ENCODE peak calls at places on chromosome 19, in five cellular contexts. C is adrenal gland; F is CD8-positive, alpha-beta T cell; B is fibroblast of lung; D is adipocyte. R is an unnamed sample.

GRCh38 chr19:51593138-51593890 is 22.2 kb downstream of the ZNF175 start:
- DNase-seq in D (no peak), C (no peak), F (no peak), B (no peak), R (no peak)

GRCh38 chr19:38057954-38058690 is 151.1 kb downstream of the SIPA1L3 start:
- DNase-seq in D (no peak), C (no peak), F (no peak), B (no peak), R (no peak)

GRCh38 chr19:45809643-45810159 is 5.4 kb downstream of the RSPH6A start:
- DNase-seq in B (peak; percentile 81), C (no peak), F (no peak), D (peak; percentile 71), R (no peak)

GRCh38 chr19:1259206-1259872 is 9.8 kb upstream of the CIRBP start:
- DNase-seq in B (peak; percentile 60), D (peak; percentile 52), F (peak; percentile 79), C (peak; percentile 75), R (no peak)

GRCh38 chr19:8396563-8397203 is 6.5 kb downstream of the RAB11B start:
- DNase-seq in B (peak; percentile 42), D (peak; percentile 65), C (peak; percentile 50), F (peak; percentile 80), R (peak; percentile 79)

GRCh38 chr19:47419037-47419783 is at the start of gene MEIS3:
- DNase-seq in C (no peak), B (no peak), F (no peak), D (peak; percentile 52), R (no peak)

GRCh38 chr19:45016388-45017314 is 15.4 kb downstream of the RELB start:
- DNase-seq in B (peak; percentile 63), D (peak; percentile 76), C (peak; percentile 68), F (peak; percentile 86), R (peak; percentile 88)

GRCh38 chr19:51595776-51596175 is 24.7 kb downstream of the ZNF175 start:
- DNase-seq in C (no peak), B (no peak), F (no peak), D (no peak), R (no peak)

GRCh38 chr19:33388817-33389573 is 15.5 kb downstream of the CEBPG start:
- DNase-seq in B (no peak), D (no peak), C (no peak), F (no peak), R (no peak)

GRCh38 chr19:35715981-35716734 is 1.6 kb upstream of the KMT2B start:
- DNase-seq in C (no peak), D (peak; percentile 74), B (peak; percentile 45), F (no peak), R (no peak)

GRCh38 chr19:50818859-50819472 is 4.6 kb downstream of the KLK1 start:
- DNase-seq in C (no peak), D (no peak), F (no peak), B (no peak), R (no peak)

DNA sequence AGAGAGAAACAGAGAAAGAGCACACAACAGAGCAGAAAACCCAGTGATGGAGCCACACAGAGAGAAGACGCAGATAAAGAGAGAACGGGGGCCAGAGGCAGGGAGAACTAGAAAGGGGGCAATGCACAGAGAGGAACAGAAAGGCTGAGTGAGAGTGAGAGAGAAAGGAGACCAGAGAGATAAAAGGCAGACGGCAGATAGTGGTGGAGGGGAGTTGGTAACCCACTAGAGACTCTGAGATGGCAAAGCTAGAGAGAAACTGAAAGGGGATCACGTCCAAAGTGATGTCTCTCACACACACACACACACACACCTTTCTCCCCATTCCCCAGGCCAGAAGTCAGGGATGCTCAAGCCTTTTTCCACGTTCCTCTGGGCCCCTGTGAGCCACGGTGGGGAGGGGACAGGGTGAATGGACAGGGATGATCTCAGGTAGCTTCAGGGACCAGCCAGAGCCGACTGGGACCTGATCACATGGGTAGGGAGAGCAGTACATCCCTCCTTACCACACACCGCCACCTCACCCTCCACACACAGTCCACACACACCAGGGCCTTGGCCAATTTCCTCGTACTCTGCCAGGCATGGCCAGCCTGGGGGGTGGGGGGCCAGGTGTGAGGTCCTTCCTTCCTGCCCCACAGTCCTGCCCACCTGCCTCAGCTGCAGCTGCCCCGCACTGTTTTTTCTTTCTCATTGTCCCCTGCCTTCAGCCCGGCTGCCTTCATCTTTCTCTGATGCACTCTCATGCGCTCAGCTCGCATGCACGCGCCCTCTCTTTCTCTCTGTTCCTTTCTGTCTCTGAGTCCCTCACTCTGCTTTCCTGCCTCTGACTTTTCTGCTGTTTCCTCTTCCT is 22.5 kb upstream of the POU2F2 start:
- DNase-seq in D (no peak), B (no peak), F (no peak), C (no peak), R (no peak)
- H3K27me3 ChIP-seq in D (peaks cover 68% of the 10 kb centered on the region), B (peaks cover 59% of the 10 kb centered on the region), F (no peaks in the 10 kb centered on the region), C (peaks cover 3% of the 10 kb centered on the region), R (peaks cover 26% of the 10 kb centered on the region)

GRCh38 chr19:49155005-49155826 is at the start of gene HRC:
- DNase-seq in C (no peak), B (no peak), D (no peak), F (no peak), R (no peak)
- H3K4me3 ChIP-seq in C (no peak within 1 kb of the TSS), B (no peak within 1 kb of the TSS), D (no peak within 1 kb of the TSS), F (no peak within 1 kb of the TSS), R (no peak within 1 kb of the TSS)

GRCh38 chr19:53989600-53990533 is 1.6 kb upstream of the CACNG6 start:
- DNase-seq in F (no peak), B (peak; percentile 64), D (no peak), C (no peak), R (no peak)

GRCh38 chr19:53992211-53992610 is 774 bp downstream of the CACNG6 start:
- DNase-seq in F (no peak), B (no peak), D (no peak), C (no peak), R (no peak)

GRCh38 chr19:53992815-53993214 is 1.4 kb downstream of the CACNG6 start:
- DNase-seq in C (no peak), D (no peak), B (no peak), F (no peak), R (no peak)

GRCh38 chr19:53993448-53993847 is 2.0 kb downstream of the CACNG6 start:
- DNase-seq in D (no peak), C (no peak), B (no peak), F (no peak), R (no peak)

GRCh38 chr19:53991224-53992113 is at the start of gene CACNG6:
- DNase-seq in C (no peak), B (peak; percentile 24), D (peak; percentile 22), F (no peak), R (peak; percentile 49)
- H3K27me3 ChIP-seq in C (peaks cover 18% of the 10 kb centered on the region), B (peaks cover 13% of the 10 kb centered on the region), D (peaks cover 48% of the 10 kb centered on the region), F (peaks cover 9% of the 10 kb centered on the region), R (no peaks in the 10 kb centered on the region)

GRCh38 chr19:3710265-3710812 is 2.2 kb downstream of the TJP3 start:
- DNase-seq in D (peak; percentile 19), B (peak; percentile 40), F (no peak), C (peak; percentile 46), R (peak; percentile 70)

GRCh38 chr19:3707868-3708206 is 347 bp upstream of the TJP3 start:
- DNase-seq in D (no peak), F (no peak), C (no peak), B (no peak), R (no peak)

GRCh38 chr19:3712663-3713531 is 4.7 kb downstream of the TJP3 start:
- DNase-seq in C (no peak), D (no peak), B (no peak), F (no peak), R (no peak)

DNA sequence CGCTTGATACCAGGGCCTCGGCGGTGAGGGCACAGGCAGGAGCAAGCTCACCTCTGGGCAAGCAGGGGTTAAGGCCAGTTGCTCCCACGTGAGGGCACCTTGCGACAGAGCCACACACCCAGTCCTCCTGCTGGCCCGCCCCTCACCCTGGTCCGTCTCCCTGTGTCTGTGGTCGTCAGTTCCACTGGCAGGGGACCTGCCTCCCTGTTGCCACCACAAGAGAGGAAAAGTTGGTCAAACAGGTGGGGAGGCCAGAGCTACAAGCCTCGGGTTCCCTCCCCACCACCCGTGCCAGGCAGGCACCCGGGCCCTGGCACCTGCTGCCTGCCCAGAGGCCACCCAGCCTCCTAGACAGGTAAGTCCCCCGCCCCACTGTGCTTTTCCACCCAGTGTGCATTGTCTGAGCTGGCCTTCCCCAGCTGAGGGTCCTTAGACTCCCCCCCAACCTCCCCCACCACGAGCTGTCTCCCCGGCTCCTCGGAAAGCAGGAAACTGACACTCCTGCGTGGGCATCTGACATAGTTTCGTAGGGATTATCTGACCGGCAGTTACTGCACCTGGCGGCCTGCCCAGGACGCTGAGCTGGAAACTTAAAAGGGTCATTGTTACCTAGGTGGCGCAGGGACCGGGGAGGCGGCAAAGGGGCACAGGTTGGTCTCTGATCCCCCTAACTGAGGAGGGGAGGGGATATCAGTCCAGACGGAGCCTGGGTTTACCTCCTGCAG is at the start of gene TJP3:
- DNase-seq in B (peak; percentile 42), D (peak; percentile 34), C (no peak), F (no peak), R (no peak)
- H3K4me3 ChIP-seq in B (no peak within 1 kb of the TSS), D (no peak within 1 kb of the TSS), C (no peak within 1 kb of the TSS), F (no peak within 1 kb of the TSS), R (no peak within 1 kb of the TSS)

GRCh38 chr19:56987184-56987583 is 132.6 kb upstream of the USP29 start:
- DNase-seq in F (no peak), B (no peak), D (no peak), C (no peak), R (no peak)
- H3K27me3 ChIP-seq in F (no peaks in the 10 kb centered on the region), B (no peaks in the 10 kb centered on the region), D (no peaks in the 10 kb centered on the region), C (no peaks in the 10 kb centered on the region), R (no peaks in the 10 kb centered on the region)

GRCh38 chr19:17554968-17555479 is 425 bp upstream of the COLGALT1 start:
- DNase-seq in D (no peak), B (no peak), C (no peak), F (no peak), R (no peak)
- H3K4me3 ChIP-seq in D (peak overlapping the region; percentile 91), B (peak overlapping the region; percentile 34), C (peak overlapping the region; percentile 99), F (peak overlapping the region; percentile 44), R (peak overlapping the region; percentile 87)

R was measured in HAP-1.